ENCODE peak calls at places on chromosomes 16 and 17, in four cellular contexts. W is HepG2, B is GM12878, J is K562. F is an unnamed sample.

GRCh38 chr17:43438626-43439529 is 40.1 kb downstream of the ARL4D start:
- DNase-seq in W (no peak), B (no peak), J (no peak), F (peak; percentile 22)

GRCh38 chr16:66714659-66715307 is 18.2 kb upstream of the CMTM4 start:
- DNase-seq in W (no peak), B (no peak), J (no peak), F (no peak)

GRCh38 chr16:10511829-10512228 is 68.6 kb downstream of the EMP2 start:
- DNase-seq in W (no peak), B (no peak), J (no peak), F (no peak)

GRCh38 chr16:88633684-88634140 is 4.7 kb upstream of the IL17C start:
- DNase-seq in W (peak; percentile 63), B (peak; percentile 55), J (peak; percentile 69), F (peak; percentile 67)

GRCh38 chr17:2394775-2395191 is 6.1 kb downstream of the MNT start:
- DNase-seq in W (no peak), B (no peak), J (no peak), F (no peak)

GRCh38 chr16:27498916-27499658 is 50.6 kb downstream of the GTF3C1 start:
- DNase-seq in W (no peak), B (no peak), J (no peak), F (no peak)

GRCh38 chr16:71542377-71542776 is 16.2 kb downstream of the CHST4 start:
- DNase-seq in W (peak; percentile 63), B (no peak), J (peak; percentile 48), F (peak; percentile 87)

GRCh38 chr17:1551741-1552140 is 10.9 kb downstream of the PITPNA start:
- DNase-seq in W (no peak), B (no peak), J (no peak), F (no peak)

GRCh38 chr17:50047083-50047482 is 8.8 kb upstream of the ITGA3 start:
- DNase-seq in W (no peak), B (no peak), J (no peak), F (no peak)

GRCh38 chr17:34852614-34853013 is 108.6 kb downstream of the CCT6B start:
- DNase-seq in W (no peak), B (no peak), J (peak; percentile 62), F (no peak)

GRCh38 chr16:67514382-67514828 is 14.2 kb upstream of the RIPOR1 start:
- DNase-seq in W (peak; percentile 87), B (peak; percentile 90), J (peak; percentile 57), F (peak; percentile 71)

GRCh38 chr17:28717578-28718316 is at the start of gene RAB34:
- DNase-seq in W (no peak), B (no peak), J (no peak), F (peak; percentile 96)

GRCh38 chr17:28115046-28115445 is 72.6 kb downstream of the NLK start:
- DNase-seq in W (no peak), B (no peak), J (no peak), F (no peak)

GRCh38 chr17:50143461-50144176 is 6.9 kb downstream of the PPP1R9B start:
- DNase-seq in W (no peak), B (no peak), J (no peak), F (no peak)

GRCh38 chr16:24729967-24730815 is 740 bp downstream of the TNRC6A start:
- DNase-seq in W (no peak), B (no peak), J (peak; percentile 63), F (peak; percentile 30)

GRCh38 chr17:733743-734142 is 1.3 kb downstream of the TLCD3A start:
- DNase-seq in W (no peak), B (no peak), J (no peak), F (no peak)

GRCh38 chr17:3944485-3945388 is 19.5 kb downstream of the ATP2A3 start:
- DNase-seq in W (no peak), B (no peak), J (peak; percentile 98), F (peak; percentile 87)

GRCh38 chr17:49035470-49036269 is 38.5 kb downstream of the IGF2BP1 start:
- DNase-seq in W (no peak), B (no peak), J (peak; percentile 64), F (peak; percentile 88)
- TF ChIP-seq CBFB in W (no peak), B (no peak), J (no peak), F (peak; percentile 29)

GRCh38 chr17:80892900-80893603 is 98.6 kb upstream of the CHMP6 start:
- DNase-seq in W (no peak), B (no peak), J (no peak), F (no peak)
- TF ChIP-seq CREB1 in W (no peak), B (no peak), J (no peak), F (no peak)

GRCh38 chr17:12789075-12789975 is at the start of gene ARHGAP44:
- DNase-seq in W (peak; percentile 40), B (no peak), J (peak; percentile 49), F (peak; percentile 85)

GRCh38 chr17:12789976-12790805 is 893 bp downstream of the ARHGAP44 start:
- DNase-seq in W (no peak), B (no peak), J (peak; percentile 15), F (peak; percentile 65)

GRCh38 chr17:12794919-12795517 is 5.7 kb downstream of the ARHGAP44 start:
- DNase-seq in W (no peak), B (no peak), J (no peak), F (no peak)

DNA sequence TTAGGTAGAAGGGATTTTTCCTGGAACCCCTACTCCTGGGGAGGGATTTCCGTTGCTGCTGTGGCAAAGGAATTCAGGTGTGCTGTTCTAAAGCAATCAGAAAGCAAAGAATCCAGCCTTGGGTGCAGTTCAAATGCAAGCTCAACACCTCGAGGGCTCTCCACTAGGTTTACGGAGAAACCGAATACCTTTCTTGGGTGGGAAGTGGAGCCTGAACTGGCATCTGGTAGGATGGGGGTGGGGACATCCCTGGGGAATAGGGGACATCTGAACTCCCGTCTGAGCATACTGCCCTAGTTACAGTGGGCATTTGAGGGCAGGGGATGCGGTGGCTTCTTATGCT is 1.5 kb downstream of the ARHGAP44 start:
- DNase-seq in W (no peak), B (no peak), J (no peak), F (peak; percentile 10)
- TF ChIP-seq MAX in W (no peak), B (no peak), J (no peak), F (no peak)

DNA sequence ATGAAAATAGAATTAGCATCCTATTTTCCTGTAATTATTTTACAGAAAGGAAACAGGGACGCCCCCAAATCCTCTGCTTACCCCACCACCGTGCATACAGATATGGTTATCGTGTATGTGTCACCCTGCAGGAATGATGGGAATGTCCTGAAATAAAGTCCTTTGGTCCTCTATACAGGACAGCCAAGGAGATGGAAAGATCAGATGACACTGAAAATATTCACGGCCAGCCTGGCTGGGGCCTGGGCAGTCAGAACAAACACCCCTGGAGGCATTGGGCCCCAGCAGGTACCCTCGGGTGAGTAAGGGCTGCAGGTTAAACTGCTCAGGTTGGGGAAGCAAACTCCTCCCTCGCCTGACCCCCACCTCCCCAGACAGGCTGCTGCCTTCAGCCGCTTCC is 368.0 kb downstream of the FOXL1 start:
- DNase-seq in W (peak; percentile 9), B (no peak), J (no peak), F (peak; percentile 28)
- TF ChIP-seq CBFB in W (no peak), B (no peak), J (no peak), F (no peak)

GRCh38 chr17:37417852-37418251 is 11.2 kb downstream of the TADA2A start:
- DNase-seq in W (no peak), B (no peak), J (no peak), F (no peak)
- TF ChIP-seq CREB1 in W (no peak), B (no peak), J (no peak), F (no peak)

GRCh38 chr17:79622201-79622601 is 11.3 kb upstream of the RBFOX3 start:
- DNase-seq in W (no peak), B (no peak), J (no peak), F (peak; percentile 7)

GRCh38 chr17:79621151-79621940 is 10.5 kb upstream of the RBFOX3 start:
- DNase-seq in W (no peak), B (no peak), J (no peak), F (peak; percentile 5)

GRCh38 chr17:79623786-79624657 is 13.2 kb upstream of the RBFOX3 start:
- DNase-seq in W (no peak), B (no peak), J (no peak), F (peak; percentile 7)

GRCh38 chr17:79624658-79625478 is 14.0 kb upstream of the RBFOX3 start:
- DNase-seq in W (no peak), B (no peak), J (no peak), F (peak; percentile 6)

GRCh38 chr17:79622776-79623175 is 11.9 kb upstream of the RBFOX3 start:
- DNase-seq in W (no peak), B (no peak), J (no peak), F (peak; percentile 2)
- TF ChIP-seq MAX in W (no peak), B (no peak), J (no peak), F (no peak)

GRCh38 chr17:41519501-41520224 is 973 bp upstream of the KRT15 start:
- DNase-seq in W (no peak), B (no peak), J (peak; percentile 29), F (no peak)
- TF ChIP-seq CBFB in W (no peak), B (no peak), J (no peak), F (no peak)

GRCh38 chr17:73814070-73814469 is 169.8 kb upstream of the SDK2 start:
- DNase-seq in W (no peak), B (no peak), J (no peak), F (no peak)
- TF ChIP-seq CREB1 in W (no peak), B (no peak), J (no peak), F (no peak)